ENCODE peak calls at places on chromosomes 12 and 14, in eight cellular contexts. P is NCI-H1436, C is PC-3, K is natural killer cell, Q is cardiac muscle cell, L is HCEC 1CT, Y is EL, T is naive B cell. A is an unnamed sample.

GRCh38 chr14:96362071-96362964 is 823 bp downstream of the ATG2B start:
- DNase-seq in P (no peak), C (peak), K (peak), Q (peak), L (peak), Y (peak), T (peak), A (peak)

GRCh38 chr12:6326316-6326959 is 15.4 kb downstream of the TNFRSF1A start:
- DNase-seq in P (peak), C (no peak), K (no peak), Q (peak), L (peak), Y (peak), T (no peak), A (no peak)

GRCh38 chr12:113207621-113208040 is 13.6 kb upstream of the TPCN1 start:
- DNase-seq in P (no peak), C (no peak), K (no peak), Q (no peak), L (no peak), Y (no peak), T (no peak), A (no peak)

GRCh38 chr14:69423279-69423678 is 24.8 kb downstream of the SLC39A9 start:
- DNase-seq in P (no peak), C (no peak), K (no peak), Q (peak), L (peak), Y (peak), T (no peak), A (peak)

GRCh38 chr14:90791481-90791880 is 24.7 kb downstream of the TTC7B start:
- DNase-seq in P (no peak), C (no peak), K (no peak), Q (no peak), L (no peak), Y (no peak), T (no peak), A (no peak)

GRCh38 chr12:2324375-2324774 is 271.6 kb downstream of the CACNA1C start:
- DNase-seq in P (peak), C (no peak), K (no peak), Q (no peak), L (no peak), Y (no peak), T (no peak), A (no peak)

GRCh38 chr12:78929075-78929418 is 64.5 kb downstream of the SYT1 start:
- DNase-seq in P (no peak), C (no peak), K (no peak), Q (no peak), L (no peak), Y (no peak), T (no peak), A (no peak)

GRCh38 chr12:98741615-98742265 is 96.7 kb downstream of the APAF1 start:
- DNase-seq in P (peak), C (no peak), K (no peak), Q (no peak), L (no peak), Y (no peak), T (no peak), A (no peak)

GRCh38 chr12:12290206-12290605 is 23.4 kb upstream of the LRP6 start:
- DNase-seq in P (no peak), C (no peak), K (no peak), Q (no peak), L (no peak), Y (no peak), T (no peak), A (no peak)

GRCh38 chr12:94609917-94610443 is 40.4 kb downstream of the TMCC3 start:
- DNase-seq in P (no peak), C (no peak), K (no peak), Q (no peak), L (no peak), Y (no peak), T (no peak), A (no peak)